ENCODE peak calls at places on chromosomes 3 and 15, in five cellular contexts. N is activated CD4-positive, alpha-beta T cell treated with anti-CD3 and anti-CD28 coated beads, Interleukin-2, amount 50 U/mL, for 48 hours; P is NCI-H2081; Z is HTR-8/SVneo; E is glutamatergic neuron. W is an unnamed sample.

GRCh38 chr15:101528108-101528916 is 38.8 kb upstream of the PCSK6 start:
- DNase-seq in E (no peak), P (no peak), Z (no peak), N (no peak), W (no peak)

GRCh38 chr3:62433396-62433795 is 60.0 kb upstream of the FEZF2 start:
- DNase-seq in P (no peak), Z (no peak), N (no peak), E (no peak), W (no peak)

GRCh38 chr15:79475312-79475711 is 43.2 kb downstream of the MINAR1 start:
- DNase-seq in P (no peak), N (no peak), Z (no peak), E (no peak), W (no peak)

GRCh38 chr15:72515591-72516389 is 41.7 kb downstream of the ARIH1 start:
- DNase-seq in P (no peak), E (no peak), Z (peak), N (no peak), W (peak)

GRCh38 chr3:186099178-186099577 is 9.7 kb downstream of the ETV5 start:
- DNase-seq in N (no peak), Z (no peak), P (no peak), E (peak), W (peak)

GRCh38 chr3:48472673-48472922 is 26.1 kb downstream of the ATRIP start:
- DNase-seq in N (no peak), E (no peak), Z (peak), P (no peak), W (no peak)

GRCh38 chr15:65304393-65305143 is at the start of gene RNU5B-1:
- DNase-seq in P (peak), N (peak), Z (peak), E (peak), W (peak)

GRCh38 chr15:82040862-82041261 is 5.0 kb downstream of the MEX3B start:
- DNase-seq in Z (no peak), P (peak), N (no peak), E (peak), W (peak)

GRCh38 chr3:178088930-178089329 is 447.3 kb upstream of the KCNMB2 start:
- DNase-seq in E (no peak), P (peak), N (no peak), Z (no peak), W (no peak)

GRCh38 chr3:129626744-129627349 is 20.4 kb upstream of the PLXND1 start:
- DNase-seq in Z (peak), N (peak), E (peak), P (peak), W (peak)

GRCh38 chr3:48240000-48240710 is 749 bp upstream of the ZNF589 start:
- DNase-seq in Z (no peak), E (peak), P (no peak), N (no peak), W (no peak)

GRCh38 chr3:58647661-58648141 is 18.9 kb downstream of the FAM3D start:
- DNase-seq in P (no peak), E (no peak), Z (no peak), N (no peak), W (no peak)

GRCh38 chr15:64938192-64938591 is 26.5 kb downstream of the ANKDD1A start:
- DNase-seq in Z (no peak), E (no peak), N (no peak), P (no peak), W (no peak)

GRCh38 chr3:45167011-45167911 is 21.1 kb upstream of the CDCP1 start:
- DNase-seq in Z (peak), E (peak), P (peak), N (peak), W (no peak)

GRCh38 chr3:46705751-46706572 is 4.8 kb downstream of the TMIE start:
- DNase-seq in N (no peak), Z (peak), P (peak), E (peak), W (no peak)

GRCh38 chr15:75348563-75349350 is 1.9 kb downstream of the NEIL1 start:
- DNase-seq in N (no peak), P (no peak), Z (no peak), E (peak), W (no peak)

GRCh38 chr15:70095387-70096214 is 2.1 kb downstream of the TLE3 start:
- DNase-seq in N (peak), P (no peak), Z (no peak), E (peak), W (no peak)

GRCh38 chr3:51967384-51968174 is at the start of gene PCBP4:
- DNase-seq in P (peak), N (peak), Z (peak), E (peak), W (no peak)

GRCh38 chr15:57003418-57003817 is 85.0 kb downstream of the TCF12 start:
- DNase-seq in E (no peak), N (no peak), P (no peak), Z (peak), W (no peak)

GRCh38 chr15:48358681-48359152 is 27.5 kb downstream of the DUT start:
- DNase-seq in Z (no peak), N (no peak), E (no peak), P (no peak), W (no peak)

GRCh38 chr15:76932090-76932966 is 779 bp downstream of the RCN2 start:
- DNase-seq in E (no peak), N (no peak), P (no peak), Z (no peak), W (no peak)

GRCh38 chr15:69193948-69194827 is 33.8 kb downstream of the GLCE start:
- DNase-seq in N (no peak), E (no peak), P (no peak), Z (no peak), W (no peak)

GRCh38 chr3:120928991-120929390 is 21.0 kb downstream of the STXBP5L start:
- DNase-seq in E (no peak), N (no peak), P (no peak), Z (no peak), W (no peak)

GRCh38 chr3:12301031-12301430 is 12.2 kb downstream of the PPARG start:
- DNase-seq in Z (no peak), E (no peak), P (no peak), N (no peak), W (no peak)

GRCh38 chr3:99013794-99014315 is 112.4 kb upstream of the DCBLD2 start:
- DNase-seq in N (no peak), P (no peak), Z (no peak), E (no peak), W (no peak)

GRCh38 chr15:41581110-41581509 is 22.1 kb downstream of the TYRO3 start:
- DNase-seq in E (no peak), P (no peak), N (no peak), Z (no peak), W (no peak)

GRCh38 chr3:184358921-184359350 is 2.5 kb downstream of the CLCN2 start:
- DNase-seq in P (no peak), E (no peak), Z (no peak), N (no peak), W (no peak)

GRCh38 chr15:31335991-31336942 is 9.6 kb downstream of the KLF13 start:
- DNase-seq in N (no peak), P (no peak), Z (no peak), E (no peak), W (no peak)

GRCh38 chr3:120163023-120163422 is 68.8 kb upstream of the GSK3B start:
- DNase-seq in N (no peak), Z (no peak), P (no peak), E (no peak), W (no peak)

GRCh38 chr3:52534281-52535183 is 875 bp upstream of the NT5DC2 start:
- DNase-seq in P (no peak), E (no peak), N (no peak), Z (no peak), W (peak)

W was measured in NCI-H1105.